ENCODE peak calls at places on chromosome 21, in seven cellular contexts. A is mesendoderm, B is SK-N-SH, E is GM06990, G is body of pancreas, Q is heart right ventricle, D is mesenchymal stem cell. N is an unnamed sample.
A peak's percentile ranks its signal among the peaks of the same experiment; 100 is the strongest.

GRCh38 chr21:16455978-16456377 is 726.2 kb downstream of the USP25 start:
- DNase-seq in A (no peak), B (no peak), G (no peak), D (no peak), E (no peak), Q (no peak), N (no peak)

GRCh38 chr21:36909423-36909822 is 57.0 kb downstream of the HLCS start:
- DNase-seq in Q (no peak), D (peak; percentile 65), E (no peak), B (no peak), A (no peak), G (no peak), N (no peak)

GRCh38 chr21:40373760-40374159 is 473.2 kb downstream of the DSCAM start:
- DNase-seq in E (no peak), Q (no peak), D (no peak), G (no peak), B (no peak), A (no peak), N (no peak)

GRCh38 chr21:18764720-18765119 is 361.1 kb upstream of the TMPRSS15 start:
- DNase-seq in E (no peak), G (no peak), B (no peak), D (no peak), Q (no peak), A (no peak), N (no peak)

GRCh38 chr21:29164330-29164942 is 34.0 kb downstream of the MAP3K7CL start:
- DNase-seq in G (no peak), B (peak; percentile 28), A (peak; percentile 74), Q (no peak), D (peak; percentile 86), E (no peak), N (peak; percentile 13)

GRCh38 chr21:29697555-29698193 is 242.1 kb downstream of the GRIK1 start:
- DNase-seq in A (no peak), D (no peak), E (peak; percentile 26), G (no peak), B (no peak), Q (no peak), N (no peak)

GRCh38 chr21:23111070-23111605 is 2112.9 kb downstream of the NCAM2 start:
- DNase-seq in B (no peak), E (no peak), Q (no peak), G (no peak), D (no peak), A (no peak), N (no peak)

GRCh38 chr21:29187939-29188338 is 57.5 kb downstream of the MAP3K7CL start:
- DNase-seq in D (peak; percentile 77), A (no peak), B (no peak), G (peak; percentile 79), E (no peak), Q (no peak), N (no peak)

GRCh38 chr21:37467082-37467481 is 100.5 kb downstream of the DYRK1A start:
- DNase-seq in G (no peak), D (no peak), A (no peak), B (no peak), Q (no peak), E (no peak), N (no peak)

GRCh38 chr21:25300632-25301031 is 306.6 kb downstream of the MRPL39 start:
- DNase-seq in D (no peak), A (peak; percentile 75), B (no peak), G (no peak), E (no peak), Q (no peak), N (no peak)

GRCh38 chr21:17612565-17613241 is at the start of gene BTG3:
- DNase-seq in D (peak; percentile 76), E (peak; percentile 90), A (peak; percentile 84), Q (peak; percentile 80), B (peak; percentile 99), G (peak; percentile 83), N (peak; percentile 96)

GRCh38 chr21:30616125-30616524 is at the start of gene KRTAP20-1:
- DNase-seq in G (no peak), Q (no peak), E (no peak), A (no peak), D (no peak), B (no peak), N (no peak)

GRCh38 chr21:17446737-17447136 is 66.1 kb upstream of the CXADR start:
- DNase-seq in D (no peak), G (no peak), B (no peak), Q (no peak), E (no peak), A (no peak), N (no peak)

GRCh38 chr21:34932233-34932632 is 116.9 kb downstream of the RUNX1 start:
- DNase-seq in B (no peak), D (no peak), G (no peak), E (no peak), A (no peak), Q (no peak), N (no peak)

GRCh38 chr21:34935868-34936267 is 113.2 kb downstream of the RUNX1 start:
- DNase-seq in A (no peak), G (no peak), Q (no peak), B (no peak), D (peak; percentile 33), E (no peak), N (no peak)

GRCh38 chr21:34935452-34935851 is 113.7 kb downstream of the RUNX1 start:
- DNase-seq in Q (no peak), A (no peak), D (peak; percentile 28), E (no peak), B (no peak), G (no peak), N (no peak)

GRCh38 chr21:34934350-34934749 is 114.8 kb downstream of the RUNX1 start:
- DNase-seq in G (no peak), B (no peak), Q (no peak), D (no peak), A (no peak), E (no peak), N (no peak)

GRCh38 chr21:34933609-34934345 is 115.3 kb downstream of the RUNX1 start:
- DNase-seq in D (no peak), Q (no peak), G (no peak), B (no peak), E (no peak), A (no peak), N (no peak)
- H3K4me3 ChIP-seq in D (no peak overlapping the region), Q (no peak overlapping the region), G (no peak overlapping the region), B (no peak overlapping the region), E (no peak overlapping the region), A (no peak overlapping the region), N (no peak overlapping the region)

DNA sequence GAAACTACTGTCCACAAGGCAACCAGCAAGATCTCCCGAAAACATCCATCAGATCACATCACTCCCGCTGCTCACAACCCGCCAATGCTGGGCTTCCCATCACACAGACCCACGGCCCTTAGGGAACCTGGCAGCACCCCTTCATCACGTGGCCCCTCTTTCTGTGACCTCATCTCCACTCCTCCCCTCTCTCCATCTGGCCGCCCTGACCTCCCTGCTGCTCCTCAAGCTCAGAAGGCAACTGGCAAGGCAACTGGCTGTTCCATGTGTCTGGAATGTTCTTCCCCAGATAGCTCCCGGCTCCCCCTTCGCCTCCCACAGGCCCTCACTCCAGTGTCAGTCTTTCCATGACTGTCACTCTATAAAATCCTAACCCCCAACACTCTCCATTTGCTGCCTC is 113.0 kb upstream of the ERG start:
- DNase-seq in A (no peak), B (no peak), G (no peak), Q (no peak), D (no peak), E (no peak), N (no peak)
- H3K27me3 ChIP-seq in A (no peaks in the 10 kb centered on the region), B (peaks cover 7% of the 10 kb centered on the region), G (no peaks in the 10 kb centered on the region), Q (peaks cover 12% of the 10 kb centered on the region), D (peaks cover 25% of the 10 kb centered on the region), E (no peaks in the 10 kb centered on the region), N (no peaks in the 10 kb centered on the region)

GRCh38 chr21:14886001-14886400 is 178.8 kb downstream of the NRIP1 start:
- DNase-seq in B (no peak), E (no peak), G (no peak), D (no peak), A (no peak), Q (no peak), N (no peak)

GRCh38 chr21:14890141-14890540 is 174.7 kb downstream of the NRIP1 start:
- DNase-seq in A (no peak), D (no peak), B (no peak), Q (no peak), G (no peak), E (no peak), N (no peak)

GRCh38 chr21:14888202-14888601 is 176.6 kb downstream of the NRIP1 start:
- DNase-seq in B (no peak), E (no peak), G (no peak), Q (no peak), A (no peak), D (no peak), N (no peak)

GRCh38 chr21:14883351-14883750 is 181.4 kb downstream of the NRIP1 start:
- DNase-seq in G (no peak), B (no peak), Q (no peak), E (no peak), A (no peak), D (no peak), N (no peak)

DNA sequence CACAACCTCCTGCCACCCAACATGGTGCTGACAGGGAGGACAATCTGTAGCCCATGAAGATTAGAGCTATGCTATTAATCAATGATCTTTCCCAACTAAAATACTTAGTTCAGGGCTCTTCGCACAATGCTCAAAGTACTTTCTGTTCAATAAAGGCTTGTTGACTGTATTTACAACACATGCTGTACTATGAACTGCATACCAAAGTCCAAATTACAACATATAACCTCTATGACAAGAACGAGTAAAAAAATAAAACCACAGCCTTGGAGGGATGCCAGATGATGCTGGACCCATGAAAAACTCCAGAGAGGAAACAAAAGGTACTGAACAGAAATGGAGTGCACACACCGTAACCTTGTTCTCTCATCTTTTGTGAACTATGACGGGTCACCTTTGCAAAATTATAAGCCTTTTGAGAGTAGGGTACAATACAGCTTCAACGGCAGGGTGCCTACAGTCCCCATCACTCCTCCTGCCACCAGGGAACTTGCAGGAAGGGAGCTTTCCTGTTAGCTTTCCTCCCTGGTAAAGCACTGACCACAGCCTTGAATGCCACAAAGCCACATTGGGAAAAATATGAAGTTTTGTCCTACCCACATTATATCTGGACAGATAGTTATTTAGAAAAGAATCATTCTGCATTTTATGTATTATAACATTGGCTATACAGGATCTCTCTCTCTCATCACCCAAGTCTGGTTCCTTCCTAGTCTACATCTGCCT is 175.6 kb downstream of the NRIP1 start:
- DNase-seq in E (no peak), B (no peak), A (no peak), G (peak; percentile 20), Q (no peak), D (peak; percentile 54), N (no peak)
- H3K36me3 ChIP-seq in E (no peaks in the 10 kb centered on the region), B (no peaks in the 10 kb centered on the region), A (no peaks in the 10 kb centered on the region), G (no peaks in the 10 kb centered on the region), Q (no peaks in the 10 kb centered on the region), D (no peaks in the 10 kb centered on the region), N (no peaks in the 10 kb centered on the region)

DNA sequence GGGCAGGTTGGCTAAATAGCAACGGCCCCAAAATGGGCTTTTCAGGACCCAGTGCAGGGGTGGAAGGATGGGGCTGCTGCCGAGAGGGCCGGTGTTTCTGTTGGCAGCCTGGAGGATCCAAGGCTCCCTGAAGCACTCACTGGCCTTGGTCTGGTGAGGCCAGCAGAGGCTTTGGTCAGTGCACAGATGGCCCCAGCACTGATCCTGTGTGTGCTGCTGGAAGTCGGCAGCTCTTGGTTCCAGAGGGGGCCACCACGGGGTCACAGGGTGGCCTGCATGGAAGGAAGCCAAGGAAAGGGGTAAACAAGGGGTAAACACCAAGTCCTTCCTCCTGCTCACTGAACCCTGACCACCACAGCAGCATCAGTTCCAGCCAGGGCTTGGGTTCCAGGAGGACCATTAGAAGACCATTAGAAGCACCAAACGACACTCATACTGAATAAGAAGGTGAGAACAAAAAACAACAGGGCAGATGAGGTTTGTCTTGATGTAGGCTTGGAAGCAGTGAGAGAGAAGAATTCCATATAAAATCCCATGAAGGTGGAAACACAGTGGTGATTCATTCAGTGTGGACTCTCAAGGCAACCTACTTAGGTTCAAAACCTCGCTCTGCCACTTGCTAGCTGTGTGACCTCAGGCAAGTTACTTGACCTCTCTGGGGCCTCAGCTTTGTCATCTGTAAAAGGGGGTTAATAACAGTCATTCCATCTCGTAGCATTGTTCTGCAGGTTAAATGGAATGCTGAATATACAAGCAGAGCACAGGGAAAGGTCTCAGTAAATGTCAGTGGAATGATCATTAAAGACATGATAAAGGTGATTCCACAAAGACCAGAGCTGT is 184.5 kb downstream of the RUNX1 start:
- DNase-seq in A (no peak), Q (no peak), G (no peak), B (no peak), E (no peak), D (no peak), N (no peak)
- H3K4me3 ChIP-seq in A (no peak overlapping the region), Q (no peak overlapping the region), G (no peak overlapping the region), B (no peak overlapping the region), E (no peak overlapping the region), D (no peak overlapping the region), N (no peak overlapping the region)

N was measured in H7.